ENCODE peak calls at places on chromosome 15, in four cellular contexts. F, W, P and B are unnamed samples.

GRCh38 chr15:72339777-72340177 is 19.8 kb upstream of the CELF6 start:
- DNase-seq in P (peak), F (no peak), W (no peak), B (peak)

GRCh38 chr15:98648654-98649537 is 557 bp downstream of the IGF1R start:
- DNase-seq in P (peak), W (peak), F (peak), B (peak)

GRCh38 chr15:55707523-55707922 is 35.4 kb downstream of the PRTG start:
- DNase-seq in P (no peak), W (no peak), F (no peak), B (no peak)

GRCh38 chr15:98067339-98067738 is 106.8 kb downstream of the ARRDC4 start:
- DNase-seq in F (no peak), W (no peak), P (no peak), B (peak)

GRCh38 chr15:78239811-78240210 is 5.4 kb upstream of the ACSBG1 start:
- DNase-seq in W (no peak), F (no peak), P (no peak), B (no peak)

GRCh38 chr15:40511472-40512133 is 40.8 kb downstream of the CHST14 start:
- DNase-seq in P (peak), W (peak), F (no peak), B (no peak)

GRCh38 chr15:66617137-66618090 is 51.6 kb upstream of the LCTL start:
- DNase-seq in W (no peak), F (no peak), P (peak), B (peak)

GRCh38 chr15:65611888-65612615 is 1.1 kb upstream of the INTS14 start:
- DNase-seq in W (no peak), P (peak), F (no peak), B (no peak)

GRCh38 chr15:56759450-56759845 is 26.1 kb upstream of the ZNF280D start:
- DNase-seq in F (no peak), P (no peak), W (no peak), B (peak)

GRCh38 chr15:79595995-79596622 is 164.0 kb downstream of the MINAR1 start:
- DNase-seq in F (peak), P (peak), W (peak), B (peak)

GRCh38 chr15:85792872-85793621 is 1.7 kb downstream of the KLHL25 start:
- DNase-seq in F (no peak), W (no peak), P (no peak), B (no peak)

GRCh38 chr15:58357529-58358476 is 74.0 kb upstream of the LIPC start:
- DNase-seq in W (peak), P (peak), F (no peak), B (peak)

GRCh38 chr15:71069693-71070092 is 45.6 kb upstream of the THSD4 start:
- DNase-seq in W (no peak), P (no peak), F (no peak), B (no peak)

GRCh38 chr15:38069001-38069400 is 134.6 kb downstream of the TMCO5A start:
- DNase-seq in P (peak), F (no peak), W (no peak), B (peak)

GRCh38 chr15:99057697-99058420 is 47.0 kb upstream of the SYNM start:
- DNase-seq in P (no peak), F (no peak), W (no peak), B (no peak)

GRCh38 chr15:66854012-66854965 is 152.3 kb downstream of the SMAD6 start:
- DNase-seq in P (no peak), W (no peak), F (no peak), B (no peak)

GRCh38 chr15:67823371-67824156 is 1.7 kb upstream of the SKOR1 start:
- DNase-seq in W (peak), P (no peak), F (peak), B (no peak)

GRCh38 chr15:66014639-66015182 is 145.4 kb downstream of the RAB11A start:
- DNase-seq in P (no peak), F (no peak), W (no peak), B (no peak)

GRCh38 chr15:70202756-70203155 is 105.0 kb upstream of the TLE3 start:
- DNase-seq in W (no peak), F (no peak), P (no peak), B (no peak)

GRCh38 chr15:67089218-67090193 is 24.1 kb downstream of the SMAD3 start:
- DNase-seq in F (no peak), W (peak), P (peak), B (peak)

GRCh38 chr15:96353931-96354730 is 23.6 kb downstream of the NR2F2 start:
- DNase-seq in P (no peak), W (peak), F (no peak), B (peak)

GRCh38 chr15:87207251-87207650 is 1049.3 kb downstream of the NTRK3 start:
- DNase-seq in P (no peak), W (no peak), F (no peak), B (no peak)
- TF ChIP-seq BHLHE40 in P (no peak), W (no peak), F (no peak), B (no peak)

DNA sequence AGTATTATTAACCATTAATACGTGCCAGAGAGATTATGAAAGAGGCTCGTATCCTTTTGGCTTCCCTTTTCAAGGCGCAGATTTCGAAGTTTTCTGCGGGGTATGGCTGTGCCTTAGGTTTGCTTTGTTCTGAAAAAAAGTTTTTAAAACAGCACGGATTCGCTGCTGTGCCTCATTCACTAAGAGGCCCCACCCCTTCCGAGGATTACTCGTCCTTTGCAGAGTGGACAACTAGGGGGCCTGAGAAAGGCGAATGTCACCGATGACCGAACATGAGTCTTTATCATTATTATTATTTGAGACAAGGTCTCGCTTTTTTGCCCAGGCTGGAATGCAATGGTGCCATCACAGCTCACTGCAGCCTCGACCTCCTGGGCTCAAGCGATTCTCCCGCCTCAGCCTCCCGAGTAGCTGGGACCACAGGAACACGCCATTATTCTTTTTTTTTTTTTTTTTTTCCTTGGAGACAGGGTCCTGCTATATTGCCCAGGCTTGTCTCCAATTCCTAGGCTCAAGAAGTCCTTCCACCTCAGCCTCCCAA is 684 bp upstream of the RPS27L start:
- DNase-seq in F (peak), W (peak), P (peak), B (peak)
- TF ChIP-seq BHLHE40 in F (no peak), W (no peak), P (no peak), B (no peak)

DNA sequence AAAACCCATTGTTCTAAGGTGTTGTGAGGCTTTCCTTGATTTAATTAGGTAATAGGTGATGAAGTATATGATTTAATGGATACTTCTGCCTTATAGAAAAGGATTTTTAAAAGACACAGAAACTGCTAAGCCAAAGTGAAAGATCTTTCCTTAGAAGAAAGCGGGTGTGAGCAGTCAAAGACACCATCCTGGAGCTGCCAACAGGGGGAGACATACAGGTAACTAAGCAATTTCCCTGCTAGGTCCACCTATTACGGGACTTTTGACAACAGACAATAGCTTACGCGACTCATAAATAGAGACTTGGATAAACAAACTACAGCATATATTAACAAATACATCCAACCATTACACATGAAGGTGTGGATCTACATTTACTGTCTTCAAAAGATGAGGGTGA is 669.5 kb downstream of the SQOR start:
- DNase-seq in F (peak), W (peak), P (peak), B (no peak)
- TF ChIP-seq BHLHE40 in F (no peak), W (no peak), P (no peak), B (no peak)

DNA sequence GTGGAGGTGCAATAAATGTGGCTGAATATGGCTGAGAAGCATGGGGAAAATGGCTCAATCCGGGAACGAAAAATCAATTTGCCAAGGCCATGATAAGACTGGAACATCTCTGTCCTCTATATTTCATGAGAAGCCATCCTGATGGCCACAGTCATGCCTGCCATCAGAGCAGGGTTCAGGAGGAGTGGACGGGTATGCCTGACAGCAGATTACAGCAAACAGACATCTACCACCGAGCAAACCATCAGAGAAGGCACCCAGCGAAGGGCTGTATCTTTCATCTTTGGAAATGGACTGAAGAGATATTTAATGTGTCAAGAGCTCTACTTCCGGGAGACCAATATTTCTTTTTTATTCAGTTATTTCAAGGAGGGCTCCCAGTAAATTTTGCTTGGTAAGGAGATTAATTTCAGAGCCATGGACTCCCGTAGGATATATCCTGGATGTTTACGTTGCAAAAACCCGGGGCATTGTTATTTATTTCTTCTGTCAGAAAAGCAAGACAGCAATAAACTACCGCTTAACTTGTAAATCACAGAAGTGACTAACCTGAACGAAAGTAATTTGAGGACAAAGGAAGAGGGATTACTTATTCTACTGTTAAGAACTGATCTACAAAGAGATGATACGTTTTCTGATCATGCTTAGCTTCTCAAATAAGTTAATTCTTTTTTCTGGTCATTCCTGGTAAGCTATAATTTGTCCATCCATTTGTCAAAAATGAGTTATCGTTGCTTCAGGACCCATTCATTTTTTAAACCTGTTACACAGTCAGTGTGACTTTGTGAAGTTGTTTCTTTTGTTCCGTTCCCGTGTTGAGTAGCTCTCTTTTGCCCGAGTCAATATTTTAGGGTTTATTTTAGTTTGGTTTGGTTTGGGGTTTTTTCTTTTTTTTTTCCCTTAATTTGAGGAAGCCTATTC is 80.6 kb upstream of the CHD2 start:
- DNase-seq in P (peak), W (no peak), F (no peak), B (no peak)
- TF ChIP-seq BHLHE40 in P (no peak), W (no peak), F (no peak), B (no peak)